ENCODE peak calls at places on chromosomes 3 and 15, in five cellular contexts. W is H9, P is neuronal stem cell, J is trophoblast cell, B is H1. G is an unnamed sample.

GRCh38 chr3:177550667-177551066 is 353.4 kb upstream of the TBL1XR1 start:
- DNase-seq in W (no peak), P (no peak), J (no peak), B (no peak), G (no peak)

GRCh38 chr3:7764091-7764490 is 737.5 kb upstream of the LMCD1 start:
- DNase-seq in W (no peak), P (no peak), J (no peak), B (no peak), G (no peak)

GRCh38 chr3:40782086-40782721 is 257.4 kb downstream of the ZNF621 start:
- DNase-seq in W (no peak), P (no peak), J (no peak), B (no peak), G (no peak)

GRCh38 chr15:28927043-28927442 is 41.3 kb downstream of the APBA2 start:
- DNase-seq in W (no peak), P (no peak), J (no peak), B (no peak), G (no peak)

GRCh38 chr3:129560931-129561594 is 18.1 kb downstream of the H1-8 start:
- DNase-seq in W (no peak), P (no peak), J (no peak), B (no peak), G (peak; percentile 89)

GRCh38 chr15:56760186-56760585 is 26.9 kb upstream of the ZNF280D start:
- DNase-seq in W (no peak), P (no peak), J (no peak), B (no peak), G (peak; percentile 28)

GRCh38 chr3:154115332-154115731 is 5.9 kb upstream of the ARHGEF26 start:
- DNase-seq in W (no peak), P (no peak), J (no peak), B (no peak), G (no peak)

GRCh38 chr3:160707187-160707789 is 30.3 kb downstream of the ARL14 start:
- DNase-seq in W (no peak), P (peak; percentile 43), J (peak; percentile 22), B (no peak), G (peak; percentile 59)

GRCh38 chr3:171459130-171459941 is 869 bp downstream of the TNIK start:
- DNase-seq in W (peak; percentile 53), P (peak; percentile 15), J (no peak), B (peak; percentile 70), G (peak; percentile 57)

GRCh38 chr3:78765671-78766485 is 1001.9 kb downstream of the ROBO1 start:
- DNase-seq in W (no peak), P (no peak), J (no peak), B (no peak), G (no peak)

GRCh38 chr15:78987891-78988360 is 43.1 kb upstream of the CTSH start:
- DNase-seq in W (no peak), P (no peak), J (no peak), B (no peak), G (no peak)

GRCh38 chr3:107241217-107241616 is 136.0 kb upstream of the CCDC54 start:
- DNase-seq in W (peak; percentile 51), P (peak; percentile 4), J (no peak), B (no peak), G (peak; percentile 49)

GRCh38 chr3:107238787-107239186 is 138.5 kb upstream of the CCDC54 start:
- DNase-seq in W (no peak), P (no peak), J (no peak), B (no peak), G (no peak)

GRCh38 chr3:107242579-107242978 is 134.7 kb upstream of the CCDC54 start:
- DNase-seq in W (no peak), P (no peak), J (no peak), B (no peak), G (no peak)

GRCh38 chr3:107239703-107240102 is 137.5 kb upstream of the CCDC54 start:
- DNase-seq in W (no peak), P (no peak), J (no peak), B (no peak), G (no peak)

GRCh38 chr3:107240183-107241091 is 136.8 kb upstream of the CCDC54 start:
- DNase-seq in W (peak; percentile 66), P (peak; percentile 61), J (peak; percentile 65), B (peak; percentile 84), G (peak; percentile 83)
- H2BK120ac ChIP-seq in W (peak overlapping the region; percentile 38), P (no peak overlapping the region), J (no peak overlapping the region), B (no peak overlapping the region), G (no peak overlapping the region)

GRCh38 chr3:175358935-175359334 is 499.8 kb downstream of the NAALADL2 start:
- DNase-seq in W (no peak), P (no peak), J (no peak), B (no peak), G (no peak)
- H2BK12ac ChIP-seq in W (no peak overlapping the region), P (no peak overlapping the region), J (no peak overlapping the region), B (no peak overlapping the region), G (no peak overlapping the region)

DNA sequence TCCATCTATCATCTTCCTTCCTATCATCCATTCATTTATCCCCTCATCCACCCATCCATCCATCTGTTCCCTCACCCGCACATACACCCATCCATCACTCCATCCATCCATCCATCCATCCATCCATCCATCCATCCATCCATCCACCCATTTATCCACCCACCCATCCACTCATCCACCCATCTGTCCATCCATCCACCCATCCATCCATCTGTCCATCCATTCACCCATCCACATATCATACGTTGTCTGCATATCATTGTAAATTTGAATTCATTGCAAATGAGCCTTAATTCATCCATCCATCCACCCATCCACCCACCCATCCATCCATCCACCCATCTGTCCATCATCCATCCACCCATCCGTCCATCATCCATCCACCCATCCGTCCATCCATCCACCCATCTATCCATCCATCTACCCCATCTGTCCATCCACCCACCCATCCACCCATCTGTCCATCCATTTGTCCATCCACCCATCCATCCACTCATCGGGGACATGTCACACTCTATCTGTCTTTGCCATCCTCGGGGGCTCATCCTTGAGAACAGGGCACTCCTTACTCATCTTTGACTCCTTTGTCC is 48.9 kb downstream of the IQSEC1 start:
- DNase-seq in W (no peak), P (no peak), J (no peak), B (no peak), G (no peak)
- H3K4me2 ChIP-seq in W (no peak overlapping the region), P (no peak overlapping the region), J (no peak overlapping the region), B (no peak overlapping the region), G (no peak overlapping the region)

GRCh38 chr15:40906947-40907802 is 12.9 kb downstream of the VPS18 start:
- DNase-seq in W (peak; percentile 47), P (no peak), J (no peak), B (no peak), G (peak; percentile 44)
- H2BK120ac ChIP-seq in W (no peak overlapping the region), P (no peak overlapping the region), J (no peak overlapping the region), B (no peak overlapping the region), G (peak overlapping the region; percentile 45)

GRCh38 chr15:45799508-45799907 is 164.7 kb downstream of the SQOR start:
- DNase-seq in W (no peak), P (no peak), J (no peak), B (no peak), G (no peak)
- H2BK12ac ChIP-seq in W (no peak overlapping the region), P (no peak overlapping the region), J (no peak overlapping the region), B (no peak overlapping the region), G (no peak overlapping the region)

DNA sequence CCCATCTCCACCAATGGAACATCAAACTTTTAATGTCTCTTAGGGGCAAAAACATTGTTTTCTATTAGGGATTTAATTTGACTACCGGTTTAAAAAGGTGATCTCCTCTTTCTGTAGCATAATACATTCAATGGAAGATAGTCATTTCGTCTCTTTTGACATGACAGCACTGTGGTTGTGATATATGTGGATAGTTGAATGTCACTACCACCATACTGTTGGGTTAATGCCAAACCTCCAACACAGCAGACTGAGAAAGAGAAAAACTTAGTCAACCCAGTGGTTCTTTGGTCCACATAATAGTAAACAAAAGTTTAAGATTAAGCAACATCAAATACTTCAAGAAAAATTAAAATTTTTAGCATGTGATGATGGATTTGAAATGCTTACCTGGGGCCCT is 530.4 kb downstream of the AGBL1 start:
- DNase-seq in W (no peak), P (no peak), J (no peak), B (no peak), G (no peak)
- H3K4me2 ChIP-seq in W (no peak overlapping the region), P (no peak overlapping the region), J (no peak overlapping the region), B (no peak overlapping the region), G (no peak overlapping the region)

DNA sequence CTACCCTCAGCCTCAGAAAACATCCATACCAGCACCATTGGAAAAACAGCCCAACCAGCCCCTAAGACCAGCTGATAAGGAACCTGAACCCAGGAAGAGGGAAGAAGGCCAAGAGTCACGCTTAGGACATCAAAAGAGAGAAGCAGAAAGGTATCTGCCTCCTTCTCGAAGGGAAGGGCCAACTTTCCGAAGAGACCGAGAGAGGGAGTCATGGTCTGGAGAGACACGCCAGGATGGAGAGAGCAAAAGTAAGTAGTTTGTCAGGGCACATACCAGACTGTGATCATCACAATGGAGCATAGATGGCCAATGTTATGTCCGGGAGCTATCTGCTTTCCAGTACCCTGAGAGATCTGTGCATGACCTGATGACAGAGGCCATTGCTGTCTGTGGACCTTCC is 31.0 kb upstream of the RBM5 start:
- DNase-seq in W (no peak), P (no peak), J (peak; percentile 87), B (no peak), G (no peak)
- H2BK120ac ChIP-seq in W (no peak overlapping the region), P (no peak overlapping the region), J (no peak overlapping the region), B (no peak overlapping the region), G (no peak overlapping the region)

DNA sequence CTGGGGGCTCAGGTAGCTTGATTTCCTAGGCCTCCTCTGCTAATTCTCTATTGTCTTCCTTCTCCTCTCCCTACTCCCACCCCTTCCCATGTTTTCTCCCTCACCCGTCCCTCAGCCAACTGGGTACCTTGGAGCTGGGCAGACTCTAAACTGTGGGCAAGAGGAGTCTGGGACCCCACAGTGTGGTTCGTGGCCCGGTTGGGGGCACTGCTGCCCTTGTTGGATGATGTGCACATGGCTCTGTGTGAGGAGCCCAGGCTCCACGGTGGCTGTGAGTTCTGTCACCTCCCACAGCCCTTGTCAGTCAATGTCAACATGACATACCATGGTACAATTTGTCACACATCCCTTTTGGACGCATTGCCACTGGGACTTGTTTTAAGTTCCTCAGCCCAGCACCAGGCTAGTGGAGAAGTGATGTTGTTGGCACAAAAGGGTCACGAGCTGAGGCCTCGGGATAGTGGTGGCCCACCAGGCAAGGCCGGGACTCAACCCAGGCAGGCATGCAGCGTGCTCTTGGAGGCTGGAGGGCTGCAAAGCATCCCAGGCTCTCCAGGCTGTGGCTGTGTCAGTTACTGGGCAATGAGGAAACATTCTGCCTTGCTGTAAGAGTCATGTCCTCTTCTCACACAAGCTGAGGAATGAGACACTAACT is 142.3 kb downstream of the TLE3 start:
- DNase-seq in W (no peak), P (no peak), J (no peak), B (no peak), G (no peak)
- H2BK12ac ChIP-seq in W (no peak overlapping the region), P (peak overlapping the region; percentile 17), J (no peak overlapping the region), B (no peak overlapping the region), G (no peak overlapping the region)

G was measured in mesenchymal stem cell.